ENCODE peak calls at places on chromosome 14, in seven cellular contexts. A is keratinocyte, W is left ventricle myocardium inferior, V is ascending aorta, P is AG04450, B is cardiac muscle cell, N is neural crest cell. E is an unnamed sample.

GRCh38 chr14:104367811-104368750 is 211.5 kb upstream of the C14orf180 start:
- DNase-seq in A (no peak), B (no peak), P (no peak), N (no peak), V (no peak), W (no peak), E (no peak)

GRCh38 chr14:90383731-90384542 is 12.9 kb upstream of the CALM1 start:
- DNase-seq in V (no peak), W (peak), A (no peak), N (peak), B (peak), P (no peak), E (no peak)

GRCh38 chr14:47040490-47040889 is 388.9 kb upstream of the RPL10L start:
- DNase-seq in V (no peak), A (no peak), B (peak), P (no peak), W (no peak), N (no peak), E (peak)

GRCh38 chr14:82449926-82450325 is 916.3 kb upstream of the SEL1L start:
- DNase-seq in V (no peak), A (no peak), W (no peak), P (no peak), N (no peak), B (no peak), E (no peak)

GRCh38 chr14:36271939-36272907 is 48.2 kb downstream of the MBIP start:
- DNase-seq in A (no peak), W (no peak), B (no peak), P (no peak), V (no peak), N (no peak), E (no peak)

GRCh38 chr14:74506408-74506807 is 12.8 kb downstream of the ISCA2 start:
- DNase-seq in A (no peak), V (no peak), N (no peak), B (no peak), P (no peak), W (no peak), E (no peak)

GRCh38 chr14:93857500-93857899 is 69.2 kb upstream of the PRIMA1 start:
- DNase-seq in V (no peak), B (peak), P (no peak), W (no peak), N (no peak), A (no peak), E (no peak)

GRCh38 chr14:61812347-61813100 is 50.3 kb downstream of the SNAPC1 start:
- DNase-seq in P (no peak), B (peak), V (no peak), N (peak), A (no peak), W (no peak), E (no peak)

GRCh38 chr14:54121461-54121860 is 164.8 kb upstream of the BMP4 start:
- DNase-seq in V (no peak), A (no peak), P (no peak), W (no peak), N (no peak), B (no peak), E (no peak)

DNA sequence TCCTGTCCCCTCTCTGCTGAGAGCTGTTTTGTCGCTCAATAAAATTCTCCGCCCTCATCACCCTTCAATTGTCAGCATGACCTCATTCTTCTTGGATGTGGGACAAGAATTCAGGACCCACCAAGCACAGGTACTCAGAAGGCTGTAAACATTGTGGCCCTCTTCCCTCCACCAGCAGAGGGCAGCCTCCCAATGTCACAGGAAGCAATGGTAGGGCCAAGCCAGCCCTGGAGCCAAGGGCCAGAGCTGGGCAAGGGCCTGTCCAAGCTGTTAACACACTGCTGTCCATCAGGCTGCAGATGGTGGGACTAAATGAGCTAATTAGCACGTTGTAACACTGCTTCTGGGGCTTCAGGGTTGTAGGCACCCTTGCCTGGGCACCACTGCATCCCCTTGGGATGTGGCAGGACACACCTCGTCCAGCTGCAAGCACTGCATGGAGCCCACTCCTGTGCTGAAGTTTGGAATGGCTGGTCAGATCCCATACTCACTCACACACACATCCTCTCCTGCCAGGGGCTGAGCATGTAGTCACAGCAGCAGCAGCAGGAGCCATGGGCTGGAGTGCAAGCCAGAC is 62.7 kb upstream of the HECTD1 start:
- DNase-seq in B (no peak), V (no peak), W (no peak), P (no peak), A (no peak), N (no peak), E (peak)
- TF ChIP-seq CTCF in B (no peak), V (no peak), W (peak), P (no peak), A (peak), N (no peak), E (no peak)

GRCh38 chr14:101183376-101184103 is 280.0 kb upstream of the RTL1 start:
- DNase-seq in V (no peak), A (no peak), W (no peak), B (peak), N (peak), P (no peak), E (no peak)
- TF ChIP-seq CTCF in V (no peak), A (no peak), W (peak), B (peak), N (peak), P (peak), E (no peak)

DNA sequence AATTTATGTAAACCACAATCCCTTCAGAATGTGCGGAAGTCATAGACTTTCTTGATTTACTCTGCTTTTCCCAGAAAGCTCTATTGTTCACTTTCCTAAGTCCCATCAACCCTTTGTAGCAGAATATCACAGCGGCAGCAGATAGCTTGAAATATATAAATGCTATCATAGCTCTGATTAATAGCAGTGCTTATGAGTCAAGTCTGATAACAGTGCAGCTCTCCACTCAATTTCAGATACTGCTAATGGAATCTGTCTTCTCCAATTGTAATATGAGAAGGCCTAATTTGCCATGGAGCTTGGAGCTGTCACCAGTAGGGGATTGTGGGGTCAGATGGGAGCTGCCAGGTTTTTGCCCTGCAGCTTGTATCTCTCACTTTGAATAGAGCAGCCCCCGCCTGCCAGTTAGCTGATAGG is 10.9 kb downstream of the TMEM260 start:
- DNase-seq in B (peak), N (peak), A (no peak), P (no peak), V (no peak), W (peak), E (no peak)
- TF ChIP-seq CTCF in B (no peak), N (no peak), A (no peak), P (no peak), V (no peak), W (peak), E (no peak)

GRCh38 chr14:49767473-49768300 is at the start of gene KLHDC2:
- DNase-seq in P (peak), A (no peak), V (peak), B (peak), W (peak), N (peak), E (peak)
- TF ChIP-seq CTCF in P (no peak), A (no peak), V (peak), B (peak), W (peak), N (peak), E (no peak)

GRCh38 chr14:59120931-59121330 is 67.5 kb upstream of the DAAM1 start:
- DNase-seq in A (no peak), B (no peak), N (no peak), W (no peak), P (no peak), V (no peak), E (no peak)

GRCh38 chr14:59126714-59127436 is 61.6 kb upstream of the DAAM1 start:
- DNase-seq in P (no peak), V (no peak), N (peak), W (no peak), A (no peak), B (peak), E (peak)

GRCh38 chr14:59123526-59123925 is 64.9 kb upstream of the DAAM1 start:
- DNase-seq in B (no peak), N (no peak), W (no peak), V (no peak), A (no peak), P (no peak), E (no peak)

GRCh38 chr14:59125156-59125555 is 63.3 kb upstream of the DAAM1 start:
- DNase-seq in A (no peak), W (no peak), B (no peak), V (no peak), N (no peak), P (no peak), E (no peak)

GRCh38 chr14:59123975-59124374 is 64.5 kb upstream of the DAAM1 start:
- DNase-seq in N (no peak), V (no peak), A (no peak), P (no peak), B (peak), W (no peak), E (no peak)
- TF ChIP-seq CTCF in N (peak), V (no peak), A (no peak), P (peak), B (peak), W (peak), E (no peak)

DNA sequence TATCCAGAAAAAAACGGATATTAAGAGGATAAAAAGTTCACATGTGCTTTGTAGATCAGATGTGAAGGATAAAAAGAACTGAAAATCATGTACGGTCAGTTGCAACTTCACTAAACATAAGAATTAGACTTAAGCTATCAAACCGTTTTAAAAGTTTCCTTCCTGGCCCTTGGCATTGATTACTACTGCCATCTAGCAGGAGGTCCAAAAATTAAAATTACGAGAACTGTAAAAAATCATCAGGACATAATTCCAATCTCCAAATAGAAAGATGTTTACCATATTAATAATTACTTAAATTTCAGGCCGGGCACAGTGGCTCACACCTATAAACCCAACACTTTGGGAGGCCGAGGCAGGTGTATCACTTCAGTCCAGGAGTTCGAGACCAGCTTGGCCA is 7.9 kb downstream of the WDR89 start:
- DNase-seq in V (no peak), P (no peak), N (no peak), B (no peak), A (no peak), W (no peak), E (no peak)
- TF ChIP-seq CTCF in V (no peak), P (peak), N (no peak), B (no peak), A (no peak), W (no peak), E (no peak)

DNA sequence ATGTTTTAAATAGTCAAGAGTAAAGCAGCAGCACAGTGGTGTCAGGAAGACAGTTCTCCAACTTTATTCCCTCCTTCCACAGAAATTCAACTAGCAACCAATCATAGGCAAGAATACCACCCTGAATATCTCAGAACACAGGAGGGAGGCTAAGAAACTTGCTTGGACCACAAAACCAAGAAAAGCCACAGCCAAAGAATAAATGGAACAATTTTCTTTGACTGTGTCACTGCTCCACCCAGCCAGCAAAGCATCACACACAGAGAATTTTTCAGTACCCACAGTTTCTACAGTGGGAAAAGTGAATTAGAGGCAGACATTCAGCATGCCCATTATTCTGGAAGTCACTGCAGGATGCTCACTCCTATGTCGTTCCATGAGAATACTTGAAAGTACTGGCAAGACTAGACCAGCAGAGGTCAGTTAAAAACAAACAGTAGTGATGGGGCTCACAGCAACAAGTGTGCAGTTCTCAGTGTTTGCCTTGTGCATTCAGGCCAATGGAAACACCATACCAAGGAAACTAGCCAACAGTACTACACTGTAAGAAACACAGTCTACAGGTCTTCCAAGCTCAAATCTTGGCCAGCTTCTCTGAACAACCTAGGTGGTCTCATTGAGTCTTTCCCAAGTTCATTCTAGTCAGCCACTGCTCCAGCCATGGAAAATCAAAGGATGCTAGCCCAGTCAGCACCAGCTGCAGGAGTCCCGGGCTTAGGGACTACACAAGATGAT is 56.8 kb upstream of the FOXG1 start:
- DNase-seq in W (no peak), V (no peak), N (no peak), B (no peak), A (no peak), P (no peak), E (no peak)
- TF ChIP-seq CTCF in W (no peak), V (no peak), N (no peak), B (no peak), A (no peak), P (no peak), E (no peak)

GRCh38 chr14:57295261-57295660 is 26.5 kb downstream of the AP5M1 start:
- DNase-seq in A (no peak), V (no peak), N (no peak), P (no peak), W (no peak), B (no peak), E (no peak)
- TF ChIP-seq CTCF in A (no peak), V (no peak), N (no peak), P (no peak), W (no peak), B (no peak), E (no peak)